ENCODE peak calls at places on chromosomes 11 and 22, in four cellular contexts. Z is HCT116, O is K562, F is HepG2. S is an unnamed sample.

GRCh38 chr11:46112961-46113617 is 8.2 kb downstream of the PHF21A start:
- DNase-seq in Z (peak; percentile 67), F (peak; percentile 59), O (peak; percentile 67), S (no peak)

GRCh38 chr22:50119768-50120251 is 30.0 kb downstream of the MOV10L1 start:
- DNase-seq in F (no peak), O (no peak), Z (no peak), S (no peak)

GRCh38 chr11:113273720-113274119 is 40.7 kb upstream of the TTC12 start:
- DNase-seq in O (no peak), Z (no peak), F (no peak), S (no peak)

GRCh38 chr22:30224161-30224857 is 22.2 kb downstream of the LIF start:
- DNase-seq in F (no peak), O (no peak), Z (peak; percentile 89), S (no peak)

GRCh38 chr11:111387318-111387863 is 8.3 kb upstream of the POU2AF1 start:
- DNase-seq in F (no peak), O (no peak), Z (no peak), S (no peak)

GRCh38 chr22:35434061-35434750 is 34.3 kb downstream of the MCM5 start:
- DNase-seq in Z (no peak), O (no peak), F (no peak), S (no peak)

GRCh38 chr11:112465433-112466024 is 204.9 kb upstream of the PLET1 start:
- DNase-seq in Z (no peak), O (no peak), F (no peak), S (no peak)

GRCh38 chr11:46106530-46107407 is 14.5 kb downstream of the PHF21A start:
- DNase-seq in Z (no peak), O (no peak), F (no peak), S (no peak)

GRCh38 chr11:33633251-33634003 is 67.2 kb downstream of the C11orf91 start:
- DNase-seq in O (no peak), F (peak; percentile 82), Z (peak; percentile 98), S (no peak)

GRCh38 chr11:129331217-129331616 is 44.4 kb upstream of the BARX2 start:
- DNase-seq in F (peak; percentile 16), Z (no peak), O (no peak), S (no peak)

GRCh38 chr11:45774786-45775185 is 30.2 kb upstream of the SLC35C1 start:
- DNase-seq in O (no peak), Z (no peak), F (no peak), S (no peak)

GRCh38 chr11:94129505-94130335 is 1.1 kb downstream of the PANX1 start:
- DNase-seq in O (no peak), Z (peak; percentile 56), F (no peak), S (no peak)

GRCh38 chr11:94623120-94623735 is 56.1 kb downstream of the PIWIL4 start:
- DNase-seq in O (peak; percentile 66), Z (peak; percentile 88), F (peak; percentile 74), S (peak; percentile 78)

GRCh38 chr11:95503047-95503446 is 272.0 kb upstream of the SESN3 start:
- DNase-seq in Z (no peak), O (no peak), F (no peak), S (no peak)

DNA sequence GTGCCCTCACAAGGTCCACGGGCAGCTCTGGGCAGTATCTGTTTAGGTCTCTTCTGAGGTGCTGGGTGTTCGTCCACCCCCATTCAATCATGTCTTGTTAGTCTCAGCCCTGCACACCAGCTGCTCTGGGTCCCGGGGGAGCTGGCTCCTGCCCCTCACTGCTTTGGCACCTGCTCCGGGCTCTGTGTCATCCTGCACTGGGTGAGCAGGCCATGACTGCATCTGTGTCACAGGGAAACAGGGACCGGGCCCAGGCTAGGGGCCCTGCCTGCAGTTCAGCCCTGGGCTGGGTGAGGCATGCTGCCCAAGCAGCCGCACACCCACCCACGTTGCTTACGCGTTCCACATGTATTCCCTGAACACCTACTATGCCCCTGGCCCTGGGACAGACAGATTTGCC is 43.9 kb downstream of the ELFN2 start:
- DNase-seq in O (no peak), Z (no peak), F (no peak), S (no peak)
- TF ChIP-seq FOSL1 in O (no peak), Z (no peak), F (no peak), S (no peak)

DNA sequence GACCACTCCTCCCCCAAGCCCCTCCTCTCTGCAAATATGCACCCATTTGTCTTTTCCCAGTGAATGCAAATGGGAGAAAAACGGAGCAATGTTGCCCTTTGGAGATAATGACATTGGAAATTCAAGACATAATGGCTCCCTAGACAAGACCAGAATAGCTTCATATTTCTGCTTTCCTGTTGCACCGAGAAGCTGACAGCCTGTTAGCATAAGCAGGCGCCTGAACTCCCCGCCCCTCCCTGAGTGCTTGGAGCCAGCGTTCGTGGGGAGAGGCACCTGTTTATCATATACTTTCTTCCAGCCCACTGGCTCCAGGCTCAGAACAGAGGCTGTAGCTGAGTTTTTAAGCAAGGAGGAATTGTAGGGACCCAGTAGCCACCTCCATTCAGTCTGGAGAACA is 6.1 kb upstream of the FXYD6 start:
- DNase-seq in O (no peak), F (no peak), Z (no peak), S (no peak)
- TF ChIP-seq ZNF274 in O (no peak), F (no peak), Z (no peak), S (no peak)

DNA sequence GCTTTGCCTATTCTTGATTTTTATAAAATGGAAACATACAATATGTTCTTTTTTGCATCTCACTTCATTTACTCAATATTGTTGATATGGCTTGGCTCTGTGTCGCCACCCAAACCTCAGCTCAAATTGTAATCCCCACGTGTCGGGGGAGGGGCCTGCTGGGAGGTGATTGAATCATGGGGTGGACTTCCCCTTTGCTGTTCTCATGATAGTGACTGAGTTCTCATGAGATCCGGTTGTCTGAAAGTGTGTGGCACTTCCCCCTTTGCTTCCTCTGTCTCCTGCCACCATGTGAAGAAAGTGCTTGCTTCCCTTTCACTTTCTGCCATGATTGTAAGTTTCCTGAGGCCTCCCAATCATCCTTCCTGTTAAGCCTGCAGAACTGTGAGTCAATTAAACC is 431.3 kb downstream of the MN1 start:
- DNase-seq in Z (no peak), F (no peak), O (no peak), S (no peak)
- TF ChIP-seq SP1 in Z (no peak), F (no peak), O (no peak), S (no peak)

GRCh38 chr11:61883947-61884346 is 7.4 kb downstream of the FADS3 start:
- DNase-seq in F (no peak), O (no peak), Z (no peak), S (no peak)

GRCh38 chr11:61882879-61883278 is 8.5 kb downstream of the FADS3 start:
- DNase-seq in F (no peak), O (no peak), Z (no peak), S (no peak)

GRCh38 chr11:61881397-61881796 is 9.9 kb downstream of the FADS3 start:
- DNase-seq in F (no peak), Z (no peak), O (no peak), S (no peak)

GRCh38 chr11:61885166-61885778 is 6.1 kb downstream of the FADS3 start:
- DNase-seq in F (no peak), Z (no peak), O (peak; percentile 61), S (peak; percentile 45)

GRCh38 chr11:61883327-61883726 is 8.0 kb downstream of the FADS3 start:
- DNase-seq in F (no peak), Z (no peak), O (no peak), S (no peak)
- TF ChIP-seq FOSL1 in F (no peak), Z (no peak), O (no peak), S (no peak)

DNA sequence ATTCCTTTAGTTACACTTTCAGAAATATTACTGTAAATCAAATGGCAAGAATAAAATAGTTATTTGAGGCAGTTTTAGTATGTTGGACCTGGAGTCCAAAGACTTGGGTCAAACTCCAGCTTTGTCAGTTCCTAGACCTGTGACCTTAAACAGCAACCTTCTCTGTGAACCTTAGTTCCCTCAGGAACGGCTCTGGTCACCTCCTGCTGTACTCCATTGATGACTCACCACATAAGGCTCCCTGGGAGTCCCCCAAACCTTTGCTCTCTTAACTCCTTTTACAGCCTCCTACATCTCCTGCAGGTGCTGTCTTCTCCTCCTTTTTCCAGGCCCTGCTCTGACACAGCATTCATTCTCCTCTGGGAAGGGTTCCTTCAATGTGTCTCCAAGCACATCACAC is 29.1 kb downstream of the LIMK2 start:
- DNase-seq in O (peak; percentile 25), F (peak; percentile 19), Z (no peak), S (no peak)
- TF ChIP-seq ZNF274 in O (no peak), F (no peak), Z (no peak), S (no peak)

GRCh38 chr11:64996710-64997380 is at the start of gene BATF2:
- DNase-seq in F (peak; percentile 94), O (peak; percentile 87), Z (peak; percentile 50), S (peak; percentile 49)
- TF ChIP-seq SP1 in F (no peak), O (no peak), Z (no peak), S (no peak)

S was measured in H1.